ENCODE peak calls at places on chromosomes 5 and 9, in eight cellular contexts. S is ovary, W is astrocyte of the spinal cord, B is omental fat pad, U is nephron progenitor cell, L is heart left ventricle, Y is fibroblast of the aortic adventitia, J is prostate gland. V is an unnamed sample.

GRCh38 chr5:109690456-109691247 is 925 bp downstream of the MAN2A1 start:
- DNase-seq in S (peak), W (peak), B (peak), U (peak), L (peak), Y (peak), J (peak), V (peak)

GRCh38 chr9:108272350-108272899 is 583.4 kb downstream of the ACTL7B start:
- DNase-seq in S (peak), W (peak), B (no peak), U (peak), L (peak), Y (peak), J (peak), V (peak)

GRCh38 chr5:37888476-37888875 is 48.6 kb upstream of the GDNF start:
- DNase-seq in S (no peak), W (peak), B (no peak), U (no peak), L (no peak), Y (peak), J (no peak), V (no peak)

GRCh38 chr5:61298580-61298979 is 33.5 kb upstream of the ZSWIM6 start:
- DNase-seq in S (no peak), W (peak), B (no peak), U (no peak), L (no peak), Y (no peak), J (no peak), V (no peak)

GRCh38 chr9:129006328-129007034 is 21.6 kb downstream of the SH3GLB2 start:
- DNase-seq in S (peak), W (peak), B (no peak), U (peak), L (peak), Y (peak), J (peak), V (peak)

GRCh38 chr9:21465859-21466518 is 16.1 kb downstream of the IFNE start:
- DNase-seq in S (no peak), W (peak), B (no peak), U (no peak), L (no peak), Y (peak), J (peak), V (no peak)

GRCh38 chr5:135033026-135033861 is 784 bp downstream of the PITX1 start:
- DNase-seq in S (no peak), W (peak), B (no peak), U (peak), L (no peak), Y (peak), J (peak), V (peak)

GRCh38 chr5:134103397-134103796 is 11.1 kb upstream of the TCF7 start:
- DNase-seq in S (no peak), W (no peak), B (no peak), U (no peak), L (no peak), Y (no peak), J (no peak), V (peak)

GRCh38 chr9:89814340-89815040 is 209.7 kb downstream of the GADD45G start:
- DNase-seq in S (no peak), W (peak), B (no peak), U (peak), L (no peak), Y (no peak), J (no peak), V (peak)

GRCh38 chr9:132892383-132892782 is 13.7 kb downstream of the SPACA9 start:
- DNase-seq in S (no peak), W (no peak), B (no peak), U (no peak), L (no peak), Y (no peak), J (no peak), V (no peak)

GRCh38 chr9:107807183-107807582 is 317.6 kb upstream of the KLF4 start:
- DNase-seq in S (no peak), W (peak), B (no peak), U (no peak), L (no peak), Y (peak), J (no peak), V (no peak)

GRCh38 chr9:117938086-117938485 is 233.9 kb downstream of the TLR4 start:
- DNase-seq in S (no peak), W (no peak), B (no peak), U (no peak), L (no peak), Y (no peak), J (no peak), V (no peak)

GRCh38 chr5:131242728-131243255 is 21.1 kb upstream of the CDC42SE2 start:
- DNase-seq in S (no peak), W (peak), B (no peak), U (no peak), L (no peak), Y (peak), J (no peak), V (no peak)

GRCh38 chr5:53418409-53418808 is 62.0 kb upstream of the FST start:
- DNase-seq in S (no peak), W (peak), B (no peak), U (no peak), L (no peak), Y (peak), J (no peak), V (no peak)

GRCh38 chr5:33685873-33686550 is 205.8 kb downstream of the ADAMTS12 start:
- DNase-seq in S (no peak), W (no peak), B (no peak), U (peak), L (no peak), Y (no peak), J (no peak), V (no peak)

GRCh38 chr5:7886849-7887460 is 18.0 kb downstream of the MTRR start:
- DNase-seq in S (no peak), W (peak), B (no peak), U (no peak), L (no peak), Y (peak), J (no peak), V (no peak)

GRCh38 chr9:34988218-34989055 is 1.1 kb upstream of the DNAJB5 start:
- DNase-seq in S (peak), W (no peak), B (no peak), U (peak), L (peak), Y (no peak), J (no peak), V (peak)

GRCh38 chr5:142685418-142686209 is at the start of gene FGF1:
- DNase-seq in S (no peak), W (peak), B (no peak), U (no peak), L (peak), Y (peak), J (peak), V (no peak)

GRCh38 chr9:116372786-116373185 is 219.2 kb downstream of the PAPPA start:
- DNase-seq in S (no peak), W (no peak), B (no peak), U (no peak), L (no peak), Y (no peak), J (no peak), V (no peak)

GRCh38 chr9:116381350-116381749 is 227.8 kb downstream of the PAPPA start:
- DNase-seq in S (no peak), W (no peak), B (no peak), U (no peak), L (no peak), Y (peak), J (no peak), V (no peak)

GRCh38 chr9:116380496-116380995 is 227.0 kb downstream of the PAPPA start:
- DNase-seq in S (no peak), W (no peak), B (no peak), U (no peak), L (no peak), Y (peak), J (no peak), V (no peak)

GRCh38 chr9:116378873-116379272 is 225.3 kb downstream of the PAPPA start:
- DNase-seq in S (no peak), W (no peak), B (no peak), U (no peak), L (no peak), Y (no peak), J (no peak), V (no peak)

DNA sequence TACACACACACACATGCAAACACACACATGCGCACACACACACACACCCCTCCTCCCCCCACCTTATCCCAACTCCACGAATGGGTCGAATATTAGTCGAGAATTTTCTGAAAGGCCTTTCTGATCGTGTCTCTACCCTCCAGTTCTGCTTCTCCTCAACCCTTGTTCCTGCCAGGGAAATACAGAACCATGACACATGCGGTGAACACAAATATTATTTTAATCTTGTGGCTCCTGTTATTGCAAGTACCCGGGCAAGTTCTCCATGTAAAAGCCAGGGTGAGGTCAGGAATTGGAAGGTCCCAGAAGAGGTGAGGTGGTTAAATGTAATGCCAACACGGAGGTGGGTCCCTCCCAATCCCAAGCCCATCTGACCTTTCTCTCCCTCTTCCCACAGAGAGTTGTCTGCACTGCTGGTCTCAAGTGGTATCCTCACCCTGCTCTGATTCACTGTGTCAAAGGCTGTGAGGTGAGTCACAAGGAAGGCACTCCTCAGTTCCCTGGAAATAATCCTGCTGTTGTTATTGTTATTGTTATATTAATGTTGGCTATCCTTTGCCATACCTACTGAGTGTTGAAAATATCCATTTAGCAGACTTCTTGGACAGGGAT is 223.7 kb downstream of the PAPPA start:
- DNase-seq in S (no peak), W (peak), B (no peak), U (no peak), L (no peak), Y (peak), J (no peak), V (no peak)
- TF ChIP-seq CTCF in S (no peak), W (no peak), B (no peak), U (no peak), L (no peak), Y (no peak), J (no peak), V (no peak)

GRCh38 chr5:78472469-78473106 is 112.2 kb downstream of the SCAMP1 start:
- DNase-seq in S (no peak), W (peak), B (no peak), U (no peak), L (no peak), Y (peak), J (no peak), V (no peak)
- TF ChIP-seq CTCF in S (no peak), W (peak), B (no peak), U (no peak), L (no peak), Y (peak), J (no peak), V (no peak)

GRCh38 chr9:130328349-130328801 is 62.8 kb downstream of the HMCN2 start:
- DNase-seq in S (no peak), W (no peak), B (no peak), U (peak), L (no peak), Y (peak), J (no peak), V (no peak)

GRCh38 chr9:130325921-130326320 is 60.4 kb downstream of the HMCN2 start:
- DNase-seq in S (no peak), W (no peak), B (no peak), U (no peak), L (no peak), Y (no peak), J (no peak), V (no peak)

GRCh38 chr9:130327070-130327780 is 61.7 kb downstream of the HMCN2 start:
- DNase-seq in S (no peak), W (no peak), B (no peak), U (peak), L (no peak), Y (no peak), J (no peak), V (peak)

GRCh38 chr9:130329061-130329460 is 63.5 kb downstream of the HMCN2 start:
- DNase-seq in S (no peak), W (no peak), B (no peak), U (no peak), L (no peak), Y (no peak), J (no peak), V (no peak)

GRCh38 chr9:130327781-130328348 is 62.3 kb downstream of the HMCN2 start:
- DNase-seq in S (no peak), W (no peak), B (peak), U (peak), L (peak), Y (no peak), J (no peak), V (no peak)
- TF ChIP-seq CTCF in S (no peak), W (no peak), B (no peak), U (no peak), L (no peak), Y (no peak), J (no peak), V (no peak)

GRCh38 chr5:20340123-20340522 is 352.1 kb upstream of the CDH18 start:
- DNase-seq in S (no peak), W (no peak), B (no peak), U (no peak), L (no peak), Y (no peak), J (peak), V (no peak)

GRCh38 chr5:20331826-20332225 is 343.8 kb upstream of the CDH18 start:
- DNase-seq in S (no peak), W (no peak), B (no peak), U (no peak), L (no peak), Y (no peak), J (no peak), V (no peak)

GRCh38 chr5:20335978-20336377 is 348.0 kb upstream of the CDH18 start:
- DNase-seq in S (no peak), W (no peak), B (no peak), U (peak), L (no peak), Y (no peak), J (no peak), V (no peak)
- TF ChIP-seq CTCF in S (no peak), W (no peak), B (no peak), U (no peak), L (no peak), Y (peak), J (no peak), V (no peak)

GRCh38 chr9:4327504-4328191 is 27.8 kb upstream of the GLIS3 start:
- DNase-seq in S (no peak), W (peak), B (no peak), U (no peak), L (no peak), Y (peak), J (no peak), V (peak)
- TF ChIP-seq CTCF in S (no peak), W (peak), B (no peak), U (no peak), L (no peak), Y (no peak), J (no peak), V (no peak)

GRCh38 chr9:127537792-127538191 is 74.3 kb upstream of the STXBP1 start:
- DNase-seq in S (no peak), W (no peak), B (no peak), U (no peak), L (no peak), Y (no peak), J (no peak), V (no peak)
- TF ChIP-seq CTCF in S (no peak), W (peak), B (no peak), U (no peak), L (no peak), Y (peak), J (peak), V (no peak)